ENCODE peak calls at places on chromosomes 5 and 9, in seven cellular contexts. G is trophoblast cell, B is H9, X is neuronal stem cell, W is mesenchymal stem cell, Q is mesendoderm, F is H1. E is an unnamed sample.

GRCh38 chr5:91307023-91307422 is 76.1 kb downstream of the ARRDC3 start:
- DNase-seq in F (no peak), W (no peak), G (no peak), B (no peak), Q (no peak), X (no peak), E (peak; percentile 36)

GRCh38 chr9:36136277-36136893 is at the start of gene GLIPR2:
- DNase-seq in B (peak; percentile 59), W (peak; percentile 75), Q (peak; percentile 76), G (peak; percentile 84), X (peak; percentile 54), F (no peak), E (peak; percentile 65)

GRCh38 chr5:150540615-150541396 is 32.9 kb downstream of the NDST1 start:
- DNase-seq in W (peak; percentile 92), X (no peak), F (no peak), B (no peak), G (no peak), Q (no peak), E (peak; percentile 98)

GRCh38 chr5:22889714-22890113 is 36.6 kb upstream of the CDH12 start:
- DNase-seq in F (no peak), W (peak; percentile 35), B (no peak), G (no peak), Q (no peak), X (no peak), E (no peak)

GRCh38 chr9:36214571-36214970 is 23.9 kb downstream of the CLTA start:
- DNase-seq in B (no peak), F (no peak), Q (no peak), X (no peak), W (peak; percentile 61), G (no peak), E (peak; percentile 71)

GRCh38 chr5:119074419-119074818 is 3.5 kb downstream of the DMXL1 start:
- DNase-seq in X (no peak), G (no peak), W (no peak), F (no peak), B (no peak), Q (no peak), E (no peak)

GRCh38 chr5:167912944-167913343 is 378.5 kb upstream of the WWC1 start:
- DNase-seq in B (no peak), G (peak; percentile 82), W (no peak), X (no peak), F (no peak), Q (peak; percentile 90), E (peak; percentile 7)

GRCh38 chr5:29885595-29885994 is 1307.9 kb upstream of the CDH6 start:
- DNase-seq in Q (no peak), W (no peak), X (no peak), B (no peak), F (no peak), G (no peak), E (no peak)

GRCh38 chr5:141003026-141003425 is 36.8 kb downstream of the PCDHAC2 start:
- DNase-seq in B (no peak), Q (no peak), X (no peak), G (no peak), W (no peak), F (no peak), E (no peak)

GRCh38 chr9:115520626-115521025 is 402.7 kb upstream of the TNC start:
- DNase-seq in W (no peak), B (no peak), X (no peak), Q (no peak), G (no peak), F (no peak), E (no peak)

GRCh38 chr5:172637122-172637580 is 3.9 kb upstream of the NEURL1B start:
- DNase-seq in W (no peak), G (no peak), F (no peak), B (no peak), X (no peak), Q (no peak), E (no peak)

GRCh38 chr5:165334186-165334585 is 1828.8 kb downstream of the MAT2B start:
- DNase-seq in Q (no peak), X (no peak), W (no peak), F (no peak), B (no peak), G (no peak), E (peak; percentile 41)

GRCh38 chr9:114075602-114076001 is 2.5 kb downstream of the AMBP start:
- DNase-seq in B (no peak), G (no peak), Q (no peak), X (no peak), W (no peak), F (no peak), E (no peak)

GRCh38 chr5:109532773-109533364 is 123.1 kb upstream of the PJA2 start:
- DNase-seq in B (no peak), W (peak; percentile 9), G (peak; percentile 56), F (no peak), Q (peak; percentile 81), X (no peak), E (no peak)

GRCh38 chr9:37608250-37608649 is 15.9 kb upstream of the TOMM5 start:
- DNase-seq in Q (no peak), B (no peak), X (no peak), W (no peak), G (no peak), F (no peak), E (no peak)

GRCh38 chr5:179820483-179821297 is at the start of gene SQSTM1:
- DNase-seq in B (peak; percentile 73), F (peak; percentile 88), W (peak; percentile 80), Q (peak; percentile 79), X (peak; percentile 81), G (peak; percentile 85), E (peak; percentile 74)

GRCh38 chr5:180647941-180648500 is 1.4 kb downstream of the FLT4 start:
- DNase-seq in G (peak; percentile 30), X (no peak), B (peak; percentile 25), W (no peak), Q (no peak), F (peak; percentile 45), E (no peak)

GRCh38 chr9:121266356-121266755 is 1.6 kb upstream of the GSN start:
- DNase-seq in F (no peak), W (no peak), Q (no peak), G (no peak), X (no peak), B (no peak), E (no peak)

GRCh38 chr9:16704489-16705111 is 165.9 kb downstream of the BNC2 start:
- DNase-seq in W (no peak), Q (peak; percentile 91), X (no peak), B (peak; percentile 64), G (no peak), F (no peak), E (peak; percentile 80)

GRCh38 chr5:172188893-172189692 is 1.1 kb upstream of the STK10 start:
- DNase-seq in Q (peak; percentile 91), W (peak; percentile 67), B (peak; percentile 75), X (peak; percentile 60), G (peak; percentile 63), F (peak; percentile 62), E (peak; percentile 38)

DNA sequence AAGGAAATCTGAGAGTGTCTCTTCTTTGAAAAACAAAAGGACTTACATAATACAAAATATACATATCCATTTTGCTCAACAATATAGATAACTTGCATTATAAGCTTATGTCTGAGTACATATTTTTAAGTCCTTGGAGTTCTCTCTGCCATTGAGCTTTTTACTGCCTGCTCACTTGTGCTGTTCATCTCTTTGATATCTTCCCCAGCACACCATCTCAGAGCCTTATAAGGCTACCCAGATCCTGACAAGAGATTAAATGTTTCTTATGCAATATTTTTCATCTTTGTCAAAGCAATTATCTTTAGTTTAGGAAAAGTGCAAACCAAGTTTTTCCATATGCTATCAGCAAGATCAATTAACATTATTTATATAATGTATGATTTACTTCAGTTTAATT is 60.7 kb upstream of the ITGA1 start:
- DNase-seq in X (no peak), W (no peak), Q (no peak), G (peak; percentile 9), B (no peak), F (no peak), E (no peak)
- H4K8ac ChIP-seq in X (no peak overlapping the region), W (no peak overlapping the region), Q (no peak overlapping the region), G (no peak overlapping the region), B (no peak overlapping the region), F (no peak overlapping the region), E (no peak overlapping the region)

DNA sequence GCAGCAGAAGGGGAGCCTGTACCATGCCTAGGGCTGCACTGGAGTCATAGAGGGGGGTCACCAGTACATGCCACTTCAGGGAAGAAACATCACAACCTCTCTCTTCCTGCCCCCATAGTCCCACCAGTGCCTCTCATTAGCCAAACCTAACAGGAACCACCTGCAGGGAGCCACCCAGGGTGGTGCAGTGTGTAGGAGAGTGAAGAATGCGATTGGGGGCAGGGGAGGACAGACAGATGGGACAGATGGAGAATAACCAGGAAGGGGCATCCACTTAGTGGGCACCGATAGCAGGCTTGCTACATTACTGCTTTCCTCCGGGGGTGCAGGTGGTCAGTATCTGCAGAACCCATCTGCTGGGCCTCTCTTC is 19.2 kb downstream of the DAPK1 start:
- DNase-seq in Q (no peak), G (no peak), X (no peak), B (no peak), W (no peak), F (no peak), E (no peak)
- H4K8ac ChIP-seq in Q (no peak overlapping the region), G (no peak overlapping the region), X (no peak overlapping the region), B (no peak overlapping the region), W (no peak overlapping the region), F (no peak overlapping the region), E (no peak overlapping the region)

GRCh38 chr9:110742741-110743371 is 74.3 kb downstream of the MUSK start:
- DNase-seq in W (peak; percentile 53), Q (peak; percentile 52), F (no peak), B (no peak), G (no peak), X (peak; percentile 41), E (peak; percentile 93)

GRCh38 chr9:110745656-110746055 is 77.1 kb downstream of the MUSK start:
- DNase-seq in G (no peak), W (no peak), X (no peak), B (no peak), F (no peak), Q (no peak), E (peak; percentile 63)

GRCh38 chr9:110746211-110746930 is 77.8 kb downstream of the MUSK start:
- DNase-seq in B (no peak), W (no peak), X (no peak), Q (no peak), G (no peak), F (no peak), E (no peak)

GRCh38 chr9:110748251-110748893 is 79.8 kb downstream of the MUSK start:
- DNase-seq in W (no peak), G (peak; percentile 26), B (no peak), Q (no peak), F (no peak), X (no peak), E (no peak)

GRCh38 chr9:110744753-110745522 is 76.3 kb downstream of the MUSK start:
- DNase-seq in Q (peak; percentile 82), W (peak; percentile 91), F (no peak), G (peak; percentile 6), X (no peak), B (no peak), E (peak; percentile 98)
- H4K8ac ChIP-seq in Q (no peak overlapping the region), W (no peak overlapping the region), F (no peak overlapping the region), G (no peak overlapping the region), X (no peak overlapping the region), B (no peak overlapping the region), E (peak overlapping the region; percentile 85)

DNA sequence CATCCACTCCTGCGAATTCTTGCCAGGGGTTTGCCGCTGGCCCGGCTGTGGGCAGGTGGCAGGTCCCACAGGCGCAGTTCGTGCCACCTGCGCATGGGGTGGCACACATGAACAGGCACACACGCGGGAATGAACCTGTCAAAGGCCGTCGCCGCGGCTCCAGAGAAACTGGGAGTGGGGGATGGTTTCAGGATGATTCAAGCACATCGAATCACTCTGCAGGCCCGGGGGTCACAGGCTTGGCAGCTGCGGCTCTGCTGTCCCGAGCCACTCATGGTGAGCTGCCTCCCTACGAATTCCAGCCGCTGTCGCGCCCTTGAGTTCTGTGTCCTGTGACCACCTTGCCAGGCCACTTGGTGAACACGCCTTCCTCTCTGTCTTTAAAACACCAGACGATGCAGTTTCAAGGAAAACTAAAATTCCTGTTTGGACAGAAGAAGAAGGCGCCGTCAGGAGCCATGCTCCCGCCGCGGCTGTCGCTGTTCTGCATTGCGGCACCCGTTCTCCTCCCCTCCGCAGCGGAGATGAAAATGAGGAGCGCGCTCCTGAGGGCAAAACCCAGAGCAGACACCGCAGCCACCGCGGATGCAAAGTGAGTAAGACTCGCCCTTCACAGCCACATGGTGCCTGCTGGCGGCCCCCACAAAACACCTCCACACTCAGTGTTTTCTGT is 15.4 kb upstream of the EXOC3 start:
- DNase-seq in W (no peak), X (no peak), B (no peak), Q (no peak), G (no peak), F (no peak), E (no peak)
- H4K8ac ChIP-seq in W (no peak overlapping the region), X (no peak overlapping the region), B (no peak overlapping the region), Q (no peak overlapping the region), G (no peak overlapping the region), F (peak overlapping the region; percentile 57), E (no peak overlapping the region)